ENCODE peak calls at places on chromosomes 11 and 22, in eight cellular contexts. One of them, this sample, is unnamed.

GRCh38 chr11:110076388-110076965 is 16.7 kb upstream of the ZC3H12C start:
- DNase-seq in fibroblast of mammary gland: peak
- DNase-seq in immature natural killer cell: no peak
- DNase-seq in hypothalamus: no peak
- DNase-seq in WERI-Rb-1: no peak
- DNase-seq in A549: no peak
- DNase-seq in ELR: peak
- DNase-seq in progenitor cell of endocrine pancreas: no peak
- DNase-seq in this sample: no peak

GRCh38 chr11:73312806-73313403 is 4.8 kb downstream of the ARHGEF17 start:
- DNase-seq in fibroblast of mammary gland: peak
- DNase-seq in immature natural killer cell: no peak
- DNase-seq in hypothalamus: no peak
- DNase-seq in WERI-Rb-1: no peak
- DNase-seq in A549: no peak
- DNase-seq in ELR: peak
- DNase-seq in progenitor cell of endocrine pancreas: no peak
- DNase-seq in this sample: no peak

GRCh38 chr11:65425105-65425970 is 2.7 kb downstream of the NEAT1 start:
- DNase-seq in fibroblast of mammary gland: peak
- DNase-seq in immature natural killer cell: peak
- DNase-seq in hypothalamus: no peak
- DNase-seq in WERI-Rb-1: no peak
- DNase-seq in A549: no peak
- DNase-seq in ELR: peak
- DNase-seq in progenitor cell of endocrine pancreas: no peak
- DNase-seq in this sample: no peak

GRCh38 chr11:62554377-62554776 is 7.8 kb upstream of the AHNAK start:
- DNase-seq in fibroblast of mammary gland: no peak
- DNase-seq in immature natural killer cell: no peak
- DNase-seq in hypothalamus: no peak
- DNase-seq in WERI-Rb-1: no peak
- DNase-seq in A549: no peak
- DNase-seq in ELR: no peak
- DNase-seq in progenitor cell of endocrine pancreas: no peak
- DNase-seq in this sample: no peak

GRCh38 chr11:104772806-104773241 is 125.4 kb downstream of the CASP12 start:
- DNase-seq in fibroblast of mammary gland: peak
- DNase-seq in immature natural killer cell: no peak
- DNase-seq in hypothalamus: no peak
- DNase-seq in WERI-Rb-1: no peak
- DNase-seq in A549: peak
- DNase-seq in ELR: peak
- DNase-seq in progenitor cell of endocrine pancreas: no peak
- DNase-seq in this sample: no peak

GRCh38 chr11:33605703-33606102 is 94.9 kb downstream of the C11orf91 start:
- DNase-seq in fibroblast of mammary gland: no peak
- DNase-seq in immature natural killer cell: no peak
- DNase-seq in hypothalamus: no peak
- DNase-seq in WERI-Rb-1: peak
- DNase-seq in A549: no peak
- DNase-seq in ELR: no peak
- DNase-seq in progenitor cell of endocrine pancreas: no peak
- DNase-seq in this sample: no peak

GRCh38 chr22:27636716-27637503 is 164.6 kb downstream of the MN1 start:
- DNase-seq in fibroblast of mammary gland: no peak
- DNase-seq in immature natural killer cell: no peak
- DNase-seq in hypothalamus: no peak
- DNase-seq in WERI-Rb-1: peak
- DNase-seq in A549: no peak
- DNase-seq in ELR: no peak
- DNase-seq in progenitor cell of endocrine pancreas: no peak
- DNase-seq in this sample: no peak

GRCh38 chr22:37230673-37231405 is 13.2 kb downstream of the RAC2 start:
- DNase-seq in fibroblast of mammary gland: no peak
- DNase-seq in immature natural killer cell: no peak
- DNase-seq in hypothalamus: no peak
- DNase-seq in WERI-Rb-1: no peak
- DNase-seq in A549: no peak
- DNase-seq in ELR: peak
- DNase-seq in progenitor cell of endocrine pancreas: no peak
- DNase-seq in this sample: no peak

GRCh38 chr11:68211546-68211945 is 1.6 kb downstream of the KMT5B start:
- DNase-seq in fibroblast of mammary gland: no peak
- DNase-seq in immature natural killer cell: no peak
- DNase-seq in hypothalamus: no peak
- DNase-seq in WERI-Rb-1: no peak
- DNase-seq in A549: no peak
- DNase-seq in ELR: no peak
- DNase-seq in progenitor cell of endocrine pancreas: no peak
- DNase-seq in this sample: no peak

GRCh38 chr11:125685228-125685627 is 4.6 kb upstream of the ACRV1 start:
- DNase-seq in fibroblast of mammary gland: no peak
- DNase-seq in immature natural killer cell: no peak
- DNase-seq in hypothalamus: no peak
- DNase-seq in WERI-Rb-1: no peak
- DNase-seq in A549: no peak
- DNase-seq in ELR: no peak
- DNase-seq in progenitor cell of endocrine pancreas: no peak
- DNase-seq in this sample: no peak

GRCh38 chr22:41341990-41342389 is 39.8 kb upstream of the TEF start:
- DNase-seq in fibroblast of mammary gland: peak
- DNase-seq in immature natural killer cell: no peak
- DNase-seq in hypothalamus: no peak
- DNase-seq in WERI-Rb-1: no peak
- DNase-seq in A549: no peak
- DNase-seq in ELR: peak
- DNase-seq in progenitor cell of endocrine pancreas: no peak
- DNase-seq in this sample: no peak

GRCh38 chr11:63839508-63840355 is 822 bp downstream of the MARK2 start:
- DNase-seq in fibroblast of mammary gland: no peak
- DNase-seq in immature natural killer cell: no peak
- DNase-seq in hypothalamus: no peak
- DNase-seq in WERI-Rb-1: peak
- DNase-seq in A549: no peak
- DNase-seq in ELR: peak
- DNase-seq in progenitor cell of endocrine pancreas: no peak
- DNase-seq in this sample: no peak

GRCh38 chr11:34754171-34754823 is 133.4 kb downstream of the EHF start:
- DNase-seq in fibroblast of mammary gland: peak
- DNase-seq in immature natural killer cell: no peak
- DNase-seq in hypothalamus: no peak
- DNase-seq in WERI-Rb-1: no peak
- DNase-seq in A549: no peak
- DNase-seq in ELR: no peak
- DNase-seq in progenitor cell of endocrine pancreas: no peak
- DNase-seq in this sample: no peak

GRCh38 chr11:69546735-69547370 is 65.4 kb downstream of the LINC01488 start:
- DNase-seq in fibroblast of mammary gland: no peak
- DNase-seq in immature natural killer cell: no peak
- DNase-seq in hypothalamus: no peak
- DNase-seq in WERI-Rb-1: no peak
- DNase-seq in A549: no peak
- DNase-seq in ELR: no peak
- DNase-seq in progenitor cell of endocrine pancreas: no peak
- DNase-seq in this sample: peak

GRCh38 chr11:18727499-18728236 is 1.7 kb upstream of the IGSF22 start:
- DNase-seq in fibroblast of mammary gland: peak
- DNase-seq in immature natural killer cell: peak
- DNase-seq in hypothalamus: no peak
- DNase-seq in WERI-Rb-1: peak
- DNase-seq in A549: peak
- DNase-seq in ELR: peak
- DNase-seq in progenitor cell of endocrine pancreas: peak
- DNase-seq in this sample: peak

GRCh38 chr11:72348250-72348649 is 86.1 kb downstream of the CLPB start:
- DNase-seq in fibroblast of mammary gland: no peak
- DNase-seq in immature natural killer cell: no peak
- DNase-seq in hypothalamus: no peak
- DNase-seq in WERI-Rb-1: no peak
- DNase-seq in A549: no peak
- DNase-seq in ELR: no peak
- DNase-seq in progenitor cell of endocrine pancreas: no peak
- DNase-seq in this sample: no peak

GRCh38 chr11:47179655-47179991 is 2.9 kb upstream of the ARFGAP2 start:
- DNase-seq in fibroblast of mammary gland: peak
- DNase-seq in immature natural killer cell: no peak
- DNase-seq in hypothalamus: no peak
- DNase-seq in WERI-Rb-1: peak
- DNase-seq in A549: peak
- DNase-seq in ELR: peak
- DNase-seq in progenitor cell of endocrine pancreas: peak
- DNase-seq in this sample: peak

GRCh38 chr11:16936643-16937042 is 77.6 kb downstream of the PLEKHA7 start:
- DNase-seq in fibroblast of mammary gland: no peak
- DNase-seq in immature natural killer cell: no peak
- DNase-seq in hypothalamus: no peak
- DNase-seq in WERI-Rb-1: no peak
- DNase-seq in A549: no peak
- DNase-seq in ELR: no peak
- DNase-seq in progenitor cell of endocrine pancreas: no peak
- DNase-seq in this sample: no peak

GRCh38 chr11:18012314-18012905 is 437 bp downstream of the SERGEF start:
- DNase-seq in fibroblast of mammary gland: peak
- DNase-seq in immature natural killer cell: peak
- DNase-seq in hypothalamus: peak
- DNase-seq in WERI-Rb-1: peak
- DNase-seq in A549: peak
- DNase-seq in ELR: peak
- DNase-seq in progenitor cell of endocrine pancreas: peak
- DNase-seq in this sample: peak

GRCh38 chr11:117442869-117443239 is 115.2 kb downstream of the CEP164 start:
- DNase-seq in fibroblast of mammary gland: no peak
- DNase-seq in immature natural killer cell: no peak
- DNase-seq in hypothalamus: no peak
- DNase-seq in WERI-Rb-1: no peak
- DNase-seq in A549: no peak
- DNase-seq in ELR: no peak
- DNase-seq in progenitor cell of endocrine pancreas: no peak
- DNase-seq in this sample: no peak

GRCh38 chr11:31817621-31818493 is 6.7 kb upstream of the PAX6 start:
- DNase-seq in fibroblast of mammary gland: no peak
- DNase-seq in immature natural killer cell: no peak
- DNase-seq in hypothalamus: no peak
- DNase-seq in WERI-Rb-1: no peak
- DNase-seq in A549: no peak
- DNase-seq in ELR: no peak
- DNase-seq in progenitor cell of endocrine pancreas: no peak
- DNase-seq in this sample: peak

GRCh38 chr11:1222491-1223345 is at the start of gene MUC5B:
- DNase-seq in fibroblast of mammary gland: no peak
- DNase-seq in immature natural killer cell: no peak
- DNase-seq in hypothalamus: no peak
- DNase-seq in WERI-Rb-1: peak
- DNase-seq in A549: peak
- DNase-seq in ELR: no peak
- DNase-seq in progenitor cell of endocrine pancreas: no peak
- DNase-seq in this sample: no peak

GRCh38 chr11:1943576-1943975 is 3.6 kb upstream of the MRPL23 start:
- DNase-seq in fibroblast of mammary gland: no peak
- DNase-seq in immature natural killer cell: no peak
- DNase-seq in hypothalamus: no peak
- DNase-seq in WERI-Rb-1: peak
- DNase-seq in A549: no peak
- DNase-seq in ELR: peak
- DNase-seq in progenitor cell of endocrine pancreas: peak
- DNase-seq in this sample: no peak

This sample was measured in HuH-7.